ENCODE peak calls at places on chromosomes 4 and X, in four cellular contexts. One of them, this sample, is unnamed.

GRCh38 chrX:119272882-119273806 is 37.1 kb downstream of the PGRMC1 start:
- DNase-seq in HTR-8/SVneo: no peak
- DNase-seq in T follicular helper cell: peak
- DNase-seq in effector memory CD4-positive, alpha-beta T cell: peak
- DNase-seq in this sample: no peak

GRCh38 chrX:108437789-108438623 is at the start of gene COL4A6:
- DNase-seq in T follicular helper cell: no peak
- DNase-seq in HTR-8/SVneo: peak
- DNase-seq in effector memory CD4-positive, alpha-beta T cell: no peak
- DNase-seq in this sample: no peak

GRCh38 chrX:68703849-68704248 is 56.4 kb downstream of the STARD8 start:
- DNase-seq in HTR-8/SVneo: no peak
- DNase-seq in T follicular helper cell: no peak
- DNase-seq in effector memory CD4-positive, alpha-beta T cell: no peak
- DNase-seq in this sample: no peak

GRCh38 chr4:36222702-36223101 is 21.6 kb downstream of the ARAP2 start:
- DNase-seq in HTR-8/SVneo: no peak
- DNase-seq in T follicular helper cell: no peak
- DNase-seq in effector memory CD4-positive, alpha-beta T cell: no peak
- DNase-seq in this sample: no peak

GRCh38 chr4:77989986-77990385 is 67.1 kb upstream of the FRAS1 start:
- DNase-seq in effector memory CD4-positive, alpha-beta T cell: no peak
- DNase-seq in T follicular helper cell: no peak
- DNase-seq in HTR-8/SVneo: no peak
- DNase-seq in this sample: no peak

GRCh38 chr4:14254252-14254651 is 626.7 kb upstream of the BOD1L1 start:
- DNase-seq in HTR-8/SVneo: peak
- DNase-seq in effector memory CD4-positive, alpha-beta T cell: no peak
- DNase-seq in T follicular helper cell: no peak
- DNase-seq in this sample: no peak

GRCh38 chr4:39718366-39719323 is 20.7 kb downstream of the UBE2K start:
- DNase-seq in effector memory CD4-positive, alpha-beta T cell: no peak
- DNase-seq in HTR-8/SVneo: no peak
- DNase-seq in T follicular helper cell: no peak
- DNase-seq in this sample: no peak

GRCh38 chrX:2488621-2489285 is 12.0 kb downstream of the DHRSX start:
- DNase-seq in effector memory CD4-positive, alpha-beta T cell: no peak
- DNase-seq in T follicular helper cell: no peak
- DNase-seq in HTR-8/SVneo: no peak
- DNase-seq in this sample: no peak

GRCh38 chr4:109921384-109921808 is 8.7 kb downstream of the EGF start:
- DNase-seq in effector memory CD4-positive, alpha-beta T cell: no peak
- DNase-seq in HTR-8/SVneo: peak
- DNase-seq in T follicular helper cell: no peak
- DNase-seq in this sample: no peak

GRCh38 chr4:115361781-115362180 is 248.4 kb upstream of the NDST4 start:
- DNase-seq in effector memory CD4-positive, alpha-beta T cell: no peak
- DNase-seq in HTR-8/SVneo: no peak
- DNase-seq in T follicular helper cell: no peak
- DNase-seq in this sample: no peak

GRCh38 chrX:118756111-118756510 is 28.7 kb downstream of the IL13RA1 start:
- DNase-seq in effector memory CD4-positive, alpha-beta T cell: no peak
- DNase-seq in HTR-8/SVneo: no peak
- DNase-seq in T follicular helper cell: no peak
- DNase-seq in this sample: no peak

GRCh38 chrX:45768666-45769065 is 568.0 kb upstream of the DIPK2B start:
- DNase-seq in T follicular helper cell: no peak
- DNase-seq in HTR-8/SVneo: no peak
- DNase-seq in effector memory CD4-positive, alpha-beta T cell: no peak
- DNase-seq in this sample: no peak

GRCh38 chrX:100643943-100644587 is at the start of gene SRPX2:
- DNase-seq in HTR-8/SVneo: peak
- DNase-seq in effector memory CD4-positive, alpha-beta T cell: no peak
- DNase-seq in T follicular helper cell: no peak
- DNase-seq in this sample: no peak

GRCh38 chrX:53768451-53769246 is 82.1 kb upstream of the HUWE1 start:
- DNase-seq in effector memory CD4-positive, alpha-beta T cell: no peak
- DNase-seq in T follicular helper cell: no peak
- DNase-seq in HTR-8/SVneo: no peak
- DNase-seq in this sample: no peak

GRCh38 chrX:57906790-57907189 is 3.5 kb downstream of the ZXDA start:
- DNase-seq in HTR-8/SVneo: no peak
- DNase-seq in T follicular helper cell: no peak
- DNase-seq in effector memory CD4-positive, alpha-beta T cell: no peak
- DNase-seq in this sample: no peak

GRCh38 chr4:154741877-154742851 is 1.6 kb upstream of the LRAT start:
- DNase-seq in T follicular helper cell: no peak
- DNase-seq in effector memory CD4-positive, alpha-beta T cell: no peak
- DNase-seq in HTR-8/SVneo: no peak
- DNase-seq in this sample: no peak

This sample was measured in thoracic aorta.